ENCODE peak calls at places on chromosome 4, in ten cellular contexts. U is uterus, F is vagina, M is A549, V is breast epithelium, E is stomach, L is Peyer's patch, C is right lobe of liver, H is sigmoid colon, T is testis. G is an unnamed sample.

GRCh38 chr4:55437823-55438222 is 42.1 kb downstream of the TMEM165 start:
- DNase-seq in U (no peak), C (no peak), L (no peak), H (no peak), T (no peak), F (no peak), V (no peak), M (no peak), E (no peak), G (no peak)

GRCh38 chr4:119296356-119296755 is 25.6 kb downstream of the FABP2 start:
- DNase-seq in C (no peak), M (no peak), T (no peak), L (no peak), E (no peak), H (no peak), U (no peak), F (no peak), V (no peak), G (no peak)

GRCh38 chr4:145130788-145131398 is 32.8 kb downstream of the ABCE1 start:
- DNase-seq in L (no peak), U (no peak), H (no peak), T (no peak), V (no peak), E (no peak), M (no peak), F (no peak), C (no peak), G (no peak)

GRCh38 chr4:70571772-70572171 is 20.3 kb upstream of the AMBN start:
- DNase-seq in L (no peak), E (no peak), T (no peak), V (no peak), H (no peak), C (no peak), F (no peak), M (no peak), U (no peak), G (no peak)

GRCh38 chr4:41232406-41232805 is 18.1 kb upstream of the APBB2 start:
- DNase-seq in C (no peak), T (no peak), V (no peak), L (no peak), E (no peak), U (no peak), H (no peak), M (no peak), F (no peak), G (no peak)

GRCh38 chr4:71570492-71570891 is 213.4 kb downstream of the GC start:
- DNase-seq in C (no peak), M (no peak), H (no peak), F (no peak), U (no peak), T (no peak), E (no peak), V (no peak), L (no peak), G (no peak)

GRCh38 chr4:149980941-149981340 is 97.3 kb upstream of the DCLK2 start:
- DNase-seq in M (peak), U (peak), C (peak), L (peak), H (peak), V (no peak), T (peak), F (no peak), E (peak), G (no peak)

GRCh38 chr4:155599102-155599501 is 67.5 kb upstream of the GUCY1A1 start:
- DNase-seq in F (no peak), E (no peak), C (no peak), L (no peak), H (no peak), U (no peak), V (no peak), M (no peak), T (no peak), G (no peak)

GRCh38 chr4:79042079-79042674 is 102.9 kb upstream of the PAQR3 start:
- DNase-seq in U (no peak), F (no peak), C (no peak), T (peak), E (no peak), M (no peak), V (no peak), H (no peak), L (no peak), G (no peak)

GRCh38 chr4:53043900-53044650 is 182.0 kb downstream of the RASL11B start:
- DNase-seq in T (no peak), M (no peak), V (no peak), C (no peak), F (no peak), L (no peak), H (no peak), U (no peak), E (no peak), G (no peak)

GRCh38 chr4:149896428-149896827 is 80.8 kb upstream of the IQCM start:
- DNase-seq in U (no peak), V (no peak), E (no peak), H (no peak), T (peak), F (no peak), M (no peak), L (no peak), C (no peak), G (no peak)

GRCh38 chr4:152032722-152033131 is 271.9 kb upstream of the GATB start:
- DNase-seq in L (no peak), F (peak), V (no peak), U (no peak), C (no peak), T (peak), H (no peak), E (no peak), M (no peak), G (no peak)

GRCh38 chr4:185710487-185710995 is 101.5 kb downstream of the SORBS2 start:
- DNase-seq in M (no peak), L (no peak), C (peak), F (no peak), U (no peak), T (no peak), H (no peak), V (peak), E (no peak), G (no peak)

GRCh38 chr4:67460574-67460973 is 84.7 kb downstream of the CENPC start:
- DNase-seq in T (no peak), U (no peak), V (no peak), M (no peak), F (no peak), L (no peak), H (no peak), C (no peak), E (no peak), G (no peak)

GRCh38 chr4:80268081-80268823 is 1.8 kb downstream of the FGF5 start:
- DNase-seq in C (no peak), H (no peak), F (no peak), L (no peak), T (no peak), M (no peak), U (no peak), V (no peak), E (no peak), G (no peak)

GRCh38 chr4:74006009-74006476 is 7.6 kb upstream of the CXCL5 start:
- DNase-seq in T (no peak), M (no peak), V (no peak), E (no peak), C (no peak), F (no peak), H (no peak), U (no peak), L (no peak), G (no peak)

GRCh38 chr4:145820407-145820806 is 118.2 kb downstream of the ZNF827 start:
- DNase-seq in M (no peak), H (no peak), V (no peak), U (no peak), F (no peak), C (no peak), E (no peak), T (no peak), L (no peak), G (no peak)

GRCh38 chr4:94457692-94458106 is 6.0 kb downstream of the PDLIM5 start:
- DNase-seq in M (no peak), C (no peak), V (no peak), H (no peak), E (no peak), F (no peak), L (no peak), T (no peak), U (no peak), G (no peak)

GRCh38 chr4:83438719-83439118 is 16.9 kb downstream of the HELQ start:
- DNase-seq in C (no peak), E (no peak), F (no peak), U (no peak), T (no peak), L (no peak), M (no peak), H (no peak), V (no peak), G (no peak)

GRCh38 chr4:74420863-74421262 is 24.1 kb upstream of the AREG start:
- DNase-seq in E (no peak), L (no peak), C (no peak), M (no peak), U (no peak), H (no peak), T (no peak), F (no peak), V (no peak), G (no peak)

GRCh38 chr4:85603437-85604336 is 128.7 kb downstream of the ARHGAP24 start:
- DNase-seq in F (no peak), V (no peak), C (no peak), L (no peak), H (no peak), E (no peak), M (no peak), U (no peak), T (no peak), G (no peak)

GRCh38 chr4:164428561-164428960 is 325.4 kb upstream of the SMIM31 start:
- DNase-seq in T (no peak), H (no peak), M (no peak), E (no peak), F (no peak), C (no peak), L (no peak), U (no peak), V (no peak), G (no peak)

GRCh38 chr4:185685804-185686203 is 126.2 kb downstream of the SORBS2 start:
- DNase-seq in M (no peak), L (no peak), U (no peak), C (no peak), F (no peak), V (no peak), H (no peak), T (no peak), E (no peak), G (no peak)

GRCh38 chr4:149841686-149842085 is 26.0 kb upstream of the IQCM start:
- DNase-seq in M (no peak), C (no peak), L (no peak), E (no peak), T (no peak), H (no peak), F (no peak), V (no peak), U (no peak), G (no peak)

GRCh38 chr4:115562506-115562905 is 449.1 kb upstream of the NDST4 start:
- DNase-seq in U (no peak), E (no peak), L (no peak), V (no peak), C (no peak), H (no peak), M (no peak), F (no peak), T (no peak), G (no peak)

GRCh38 chr4:140213116-140213515 is 59.1 kb upstream of the MAML3 start:
- DNase-seq in U (no peak), V (no peak), E (no peak), T (no peak), C (no peak), M (no peak), H (no peak), F (no peak), L (peak), G (no peak)

GRCh38 chr4:186260504-186261448 is 5.2 kb upstream of the F11 start:
- DNase-seq in M (no peak), L (no peak), T (peak), U (no peak), V (no peak), E (no peak), H (no peak), F (no peak), C (peak), G (no peak)

GRCh38 chr4:101334963-101335572 is 12.3 kb downstream of the PPP3CA start:
- DNase-seq in F (no peak), C (no peak), M (no peak), V (no peak), E (no peak), L (no peak), T (no peak), H (no peak), U (no peak), G (no peak)

GRCh38 chr4:112651641-112652040 is 14.7 kb downstream of the LARP7 start:
- DNase-seq in U (no peak), E (no peak), M (no peak), V (no peak), T (no peak), L (no peak), C (no peak), F (no peak), H (no peak), G (no peak)

GRCh38 chr4:112652216-112652615 is 15.3 kb downstream of the LARP7 start:
- DNase-seq in U (no peak), C (no peak), V (no peak), T (no peak), L (no peak), M (no peak), H (no peak), F (no peak), E (no peak), G (no peak)

GRCh38 chr4:112648263-112649054 is 11.5 kb downstream of the LARP7 start:
- DNase-seq in E (no peak), C (no peak), H (no peak), V (no peak), U (no peak), L (no peak), T (no peak), F (no peak), M (no peak), G (no peak)

GRCh38 chr4:112649055-112649408 is 12.1 kb downstream of the LARP7 start:
- DNase-seq in M (no peak), L (no peak), F (no peak), E (no peak), C (no peak), V (no peak), H (no peak), U (no peak), T (no peak), G (no peak)

DNA sequence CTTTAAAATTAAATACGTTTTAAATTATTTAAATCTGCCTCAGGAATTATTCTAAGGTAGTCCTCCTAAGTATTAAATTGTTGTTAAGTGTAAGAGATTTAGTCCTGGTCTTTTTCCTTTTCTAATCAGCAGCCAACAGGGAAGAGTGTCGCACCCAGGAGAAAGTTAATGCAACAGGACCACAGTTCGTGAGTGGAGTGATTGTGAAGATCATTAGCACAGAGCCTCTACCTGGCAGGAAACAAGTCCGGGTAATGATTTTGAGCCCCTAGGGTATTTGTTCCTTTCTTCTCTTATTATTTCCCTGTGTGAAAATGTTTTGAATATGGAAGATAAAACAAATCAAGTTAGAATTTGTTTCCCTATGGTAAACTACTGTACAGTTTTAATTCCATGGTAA is 13.4 kb downstream of the LARP7 start:
- DNase-seq in V (no peak), H (no peak), E (no peak), M (no peak), U (no peak), C (no peak), F (no peak), L (no peak), T (no peak), G (no peak)
- TF ChIP-seq POLR2A in V (no peak), H (no peak), E (no peak), M (no peak), U (no peak), C (no peak), F (no peak), L (no peak), T (no peak), G (no peak)

DNA sequence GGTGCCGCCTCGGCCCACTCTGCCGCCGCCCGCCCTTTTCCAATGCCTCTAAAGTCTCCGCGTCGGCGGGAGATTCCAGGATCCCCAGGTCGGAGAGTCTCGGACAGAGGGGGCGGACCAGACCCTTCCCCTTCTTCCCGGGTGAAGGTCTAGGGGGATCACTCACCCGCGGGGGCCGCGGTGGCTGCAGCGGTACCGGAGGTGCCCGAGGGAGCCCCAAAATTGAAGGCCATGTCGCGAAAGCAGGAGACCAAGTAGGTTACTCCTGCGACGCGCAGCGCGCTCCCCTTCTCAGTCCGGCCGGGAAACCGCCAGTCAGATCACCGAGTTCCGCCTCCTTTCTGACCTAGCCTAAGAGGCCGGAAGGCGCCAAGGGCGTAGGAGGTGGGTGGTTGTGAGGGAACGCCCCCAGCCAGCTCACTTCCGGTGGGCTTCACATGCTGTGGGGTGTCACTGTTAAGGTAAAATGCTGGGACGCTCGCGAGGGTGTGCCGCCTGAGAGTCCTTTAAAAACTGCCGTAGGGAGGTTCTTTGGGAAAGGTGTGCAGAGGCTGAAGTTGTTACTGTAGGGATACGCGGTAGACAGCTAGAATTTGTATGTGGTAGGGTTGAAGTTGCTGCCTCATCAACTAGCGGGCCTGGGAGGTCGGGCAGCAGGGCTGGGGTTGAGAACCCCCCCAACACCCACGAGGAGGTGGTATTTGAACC is at the start of gene NUP54:
- DNase-seq in V (peak), H (peak), M (peak), T (peak), E (peak), L (peak), C (peak), F (peak), U (peak), G (peak)
- TF ChIP-seq POLR2A in V (peak), H (peak), M (peak), T (peak), E (no peak), L (peak), C (peak), F (peak), U (peak), G (peak)

DNA sequence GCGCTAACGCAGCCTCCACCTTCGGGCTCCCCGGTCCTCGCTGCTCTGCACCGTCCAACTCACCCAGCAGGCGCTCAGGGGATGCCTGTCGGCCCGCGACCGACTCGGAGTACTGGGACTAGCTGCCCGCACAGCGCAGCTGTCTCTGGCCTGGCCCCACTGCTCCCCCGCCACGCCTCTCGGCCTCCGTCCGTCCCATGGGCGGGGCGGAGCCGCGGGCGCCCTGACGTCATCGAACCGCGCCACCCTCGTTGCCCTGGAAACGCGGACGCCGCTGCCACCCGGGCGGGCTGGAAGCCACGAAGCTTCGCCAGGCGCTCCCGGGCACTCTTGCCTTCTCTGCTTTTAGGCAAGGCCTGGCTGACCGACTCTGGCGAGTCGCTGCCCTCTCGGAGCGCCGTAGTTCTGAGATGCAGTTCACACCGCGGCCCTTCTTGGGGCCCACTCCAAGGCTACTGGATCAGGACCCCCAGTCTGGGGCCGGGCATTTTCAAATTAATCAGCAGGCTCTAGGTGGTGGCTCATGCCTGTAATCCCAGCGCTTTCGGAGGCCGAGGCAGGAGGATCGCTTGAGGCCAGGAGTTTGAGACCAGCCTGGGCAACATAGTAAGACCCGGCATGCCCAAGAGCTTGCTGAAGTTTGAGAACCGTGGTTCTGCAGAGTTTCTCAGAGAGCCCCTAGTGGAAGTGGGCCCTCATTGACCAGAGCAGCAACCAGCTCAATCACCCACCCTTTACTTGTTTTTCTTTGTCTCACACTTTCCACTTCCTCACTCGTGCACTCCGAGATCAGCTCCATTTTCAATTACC is 12.0 kb downstream of the ACOX3 start:
- DNase-seq in T (peak), V (peak), L (peak), U (peak), F (no peak), M (peak), C (peak), H (peak), E (peak), G (peak)
- TF ChIP-seq POLR2A in T (no peak), V (peak), L (peak), U (peak), F (no peak), M (peak), C (peak), H (peak), E (no peak), G (peak)

GRCh38 chr4:2832309-2832980 is 11.2 kb upstream of the ADD1 start:
- DNase-seq in F (no peak), E (no peak), H (peak), U (no peak), C (peak), L (peak), T (no peak), M (no peak), V (no peak), G (no peak)

GRCh38 chr4:2829321-2829932 is 14.2 kb upstream of the ADD1 start:
- DNase-seq in H (peak), U (no peak), M (no peak), C (peak), E (no peak), L (peak), T (no peak), V (no peak), F (no peak), G (no peak)

GRCh38 chr4:2831611-2832308 is 11.9 kb upstream of the ADD1 start:
- DNase-seq in L (peak), U (no peak), M (no peak), C (peak), T (no peak), E (peak), F (no peak), H (peak), V (no peak), G (no peak)

GRCh38 chr4:2829933-2830451 is 13.7 kb upstream of the ADD1 start:
- DNase-seq in V (no peak), M (no peak), F (no peak), L (peak), E (no peak), U (no peak), H (peak), C (peak), T (no peak), G (no peak)

DNA sequence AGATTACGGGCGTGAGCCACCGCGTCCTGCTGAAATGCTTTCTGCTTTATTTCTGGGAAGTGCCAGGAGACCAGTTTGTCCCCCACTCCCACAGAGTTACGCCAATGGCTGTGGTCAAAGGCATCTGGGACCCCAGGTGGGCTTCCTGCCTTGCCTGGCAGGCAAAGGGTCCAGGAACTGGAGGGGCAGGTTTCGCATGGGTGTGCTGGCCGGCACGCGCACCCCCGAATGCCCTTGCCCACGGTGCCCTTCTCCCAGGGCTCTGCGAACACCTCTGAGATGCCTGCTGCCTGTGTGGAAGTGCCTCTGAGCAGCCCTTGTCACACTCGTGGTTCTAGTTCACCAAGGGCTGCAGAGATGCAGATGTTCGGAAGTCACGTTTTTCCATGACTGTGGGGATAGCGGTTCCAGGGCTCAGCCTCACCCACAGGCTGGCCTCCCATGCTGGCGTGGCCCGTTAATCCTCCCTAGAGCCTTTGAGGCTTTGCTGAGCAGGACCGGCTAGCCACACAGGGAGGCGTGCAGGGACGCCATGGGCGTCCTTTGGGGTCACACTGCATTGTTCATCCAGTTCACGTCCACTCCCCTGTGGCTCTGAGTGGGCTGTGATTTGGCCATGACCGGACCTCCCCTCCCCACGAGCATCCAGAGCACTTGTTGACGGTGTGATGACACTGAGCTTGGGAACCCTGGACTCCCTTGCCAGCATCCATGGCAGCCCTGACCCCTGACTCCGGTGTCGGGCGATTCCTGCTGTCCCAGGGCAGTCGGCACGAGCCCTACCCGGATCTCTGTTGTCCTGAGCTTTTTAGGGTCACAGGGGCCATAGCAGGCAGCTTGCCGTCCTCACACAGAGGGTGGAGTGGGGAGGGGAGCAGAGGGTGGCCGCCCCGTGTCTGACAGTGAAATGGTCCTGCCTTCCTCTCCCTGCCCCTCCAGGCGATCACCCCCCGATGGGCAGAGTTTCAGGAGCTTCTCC is 12.7 kb upstream of the ADD1 start:
- DNase-seq in F (no peak), U (no peak), H (peak), T (no peak), C (peak), E (peak), M (no peak), V (no peak), L (peak), G (no peak)
- TF ChIP-seq POLR2A in F (no peak), U (no peak), H (no peak), T (no peak), C (no peak), E (no peak), M (no peak), V (no peak), L (no peak), G (no peak)

G was measured in H54.